ENCODE peak calls at places on chromosomes 6 and 20, in ten cellular contexts. U is HTR-8/SVneo; S is AG08396; Z is A673; W is tibial nerve; Q is GM12864; H is T-cell; D is activated T-helper 2 cell treated with anti-CD3 and anti-CD28 coated beads, Interferon-gamma antibody, Interleukin-2, Interleukin-4, amounts not matched to agents 10 μg/mL and 5 μg/mL and 100 μg/mL, durations not matched to agents 14 hours and 24 hours and 36 hours; A is osteocyte; V is nucleus accumbens. B is an unnamed sample.

GRCh38 chr20:37202267-37202943 is 23.1 kb upstream of the MROH8 start:
- DNase-seq in Q (no peak), W (no peak), V (peak; percentile 7), S (peak; percentile 75), H (peak; percentile 19), A (no peak), Z (peak; percentile 73), D (no peak), U (peak; percentile 97), B (no peak)

GRCh38 chr6:11168091-11168635 is 56.6 kb upstream of the ERVFRD-1 start:
- DNase-seq in S (no peak), U (no peak), A (no peak), H (no peak), Z (no peak), D (no peak), Q (no peak), W (no peak), V (no peak), B (no peak)

GRCh38 chr6:32807020-32807580 is 9.7 kb downstream of the HLA-DOB start:
- DNase-seq in Q (no peak), A (no peak), D (no peak), V (no peak), Z (no peak), H (no peak), S (no peak), U (no peak), W (no peak), B (no peak)

GRCh38 chr20:37394543-37395410 is 48.8 kb downstream of the SRC start:
- DNase-seq in S (no peak), W (no peak), D (no peak), H (no peak), A (no peak), U (no peak), V (no peak), Z (peak; percentile 76), Q (no peak), B (no peak)

GRCh38 chr6:39102821-39103136 is 12.2 kb downstream of the SAYSD1 start:
- DNase-seq in H (no peak), Q (no peak), S (no peak), V (no peak), W (no peak), Z (no peak), A (no peak), D (no peak), U (no peak), B (no peak)

GRCh38 chr6:89555751-89556150 is 82.8 kb downstream of the LYRM2 start:
- DNase-seq in A (no peak), V (no peak), Z (no peak), D (no peak), H (no peak), U (no peak), Q (no peak), W (no peak), S (no peak), B (no peak)

GRCh38 chr6:154247119-154247814 is 109.3 kb downstream of the IPCEF1 start:
- DNase-seq in U (no peak), Z (peak; percentile 71), H (peak; percentile 33), W (no peak), V (no peak), A (no peak), D (no peak), Q (no peak), S (no peak), B (no peak)

GRCh38 chr6:139027620-139028182 is 844 bp upstream of the ABRACL start:
- DNase-seq in S (no peak), W (no peak), D (peak; percentile 45), H (peak; percentile 11), U (peak; percentile 69), A (no peak), Z (peak; percentile 13), Q (no peak), V (no peak), B (no peak)

GRCh38 chr6:81166770-81167169 is 585.7 kb downstream of the TENT5A start:
- DNase-seq in A (no peak), S (peak; percentile 16), H (no peak), Q (no peak), Z (no peak), U (no peak), D (no peak), W (no peak), V (no peak), B (no peak)

GRCh38 chr20:47318027-47318595 is 38.4 kb downstream of the ZMYND8 start:
- DNase-seq in Q (no peak), U (no peak), V (no peak), W (no peak), D (no peak), Z (peak; percentile 37), S (peak; percentile 38), A (no peak), H (no peak), B (no peak)

GRCh38 chr20:63135411-63135810 is 80.5 kb downstream of the YTHDF1 start:
- DNase-seq in H (no peak), Q (no peak), Z (no peak), V (no peak), S (no peak), U (no peak), D (no peak), W (no peak), A (no peak), B (no peak)

GRCh38 chr20:47502801-47503239 is 1.1 kb downstream of the NCOA3 start:
- DNase-seq in Q (no peak), U (peak; percentile 72), D (peak; percentile 31), A (no peak), H (peak; percentile 48), W (no peak), Z (peak; percentile 50), V (peak; percentile 47), S (peak; percentile 53), B (peak; percentile 5)

GRCh38 chr6:108564178-108564577 is 3.5 kb downstream of the FOXO3 start:
- DNase-seq in A (no peak), H (no peak), Q (peak; percentile 57), V (no peak), Z (no peak), D (no peak), W (no peak), S (peak; percentile 68), U (no peak), B (no peak)

GRCh38 chr6:157644043-157644810 is 178.8 kb upstream of the SNX9 start:
- DNase-seq in S (peak; percentile 49), Q (no peak), A (no peak), W (no peak), H (peak; percentile 25), V (no peak), D (no peak), Z (peak; percentile 38), U (peak; percentile 21), B (no peak)

GRCh38 chr6:152312434-152312833 is 324.7 kb downstream of the SYNE1 start:
- DNase-seq in D (no peak), A (no peak), W (no peak), Z (no peak), S (no peak), H (no peak), U (no peak), V (no peak), Q (no peak), B (no peak)

GRCh38 chr6:88047510-88048150 is at the start of gene SPACA1:
- DNase-seq in D (no peak), U (no peak), Q (no peak), A (no peak), W (no peak), Z (no peak), S (no peak), H (no peak), V (no peak), B (no peak)

GRCh38 chr20:50283922-50284810 is 93.5 kb downstream of the CEBPB start:
- DNase-seq in Q (no peak), H (no peak), D (no peak), Z (peak; percentile 35), S (no peak), U (peak; percentile 77), V (no peak), A (no peak), W (no peak), B (no peak)

GRCh38 chr20:39800548-39800947 is 838.4 kb downstream of the DHX35 start:
- DNase-seq in A (no peak), S (peak; percentile 49), U (no peak), Q (no peak), W (no peak), V (no peak), Z (no peak), H (no peak), D (no peak), B (no peak)

GRCh38 chr6:5085638-5086293 is 625 bp downstream of the PPP1R3G start:
- DNase-seq in A (no peak), D (no peak), V (no peak), S (peak; percentile 53), Q (no peak), Z (peak; percentile 40), U (no peak), H (no peak), W (no peak), B (no peak)